ENCODE peak calls at places on chromosomes 7 and 10, in six cellular contexts. V is activated CD4-positive, alpha-beta T cell treated with anti-CD3 and anti-CD28 coated beads for 48 hours; C is activated CD8-positive, alpha-beta memory T cell treated with anti-CD3 and anti-CD28 coated beads for 24 hours; Z is Daoy; R is KG1; F is SJSA1. A is an unnamed sample.

GRCh38 chr7:77335581-77335980 is 80.6 kb downstream of the GSAP start:
- DNase-seq in F (no peak), Z (no peak), V (no peak), C (no peak), R (no peak), A (no peak)

GRCh38 chr7:1741246-1741645 is 71.2 kb downstream of the ELFN1 start:
- DNase-seq in V (no peak), F (no peak), Z (no peak), C (no peak), R (no peak), A (no peak)

GRCh38 chr10:753530-753929 is 64.1 kb upstream of the DIP2C start:
- DNase-seq in R (peak), C (no peak), F (no peak), V (no peak), Z (no peak), A (no peak)

GRCh38 chr7:27098493-27099223 is 2.9 kb upstream of the HOXA1 start:
- DNase-seq in C (no peak), R (no peak), F (no peak), Z (peak), V (no peak), A (no peak)

GRCh38 chr7:146208484-146208883 is 91.9 kb downstream of the CNTNAP2 start:
- DNase-seq in R (no peak), V (no peak), F (no peak), C (no peak), Z (no peak), A (no peak)

GRCh38 chr7:148799893-148800545 is 84.1 kb downstream of the EZH2 start:
- DNase-seq in F (no peak), R (no peak), Z (no peak), V (no peak), C (no peak), A (no peak)

GRCh38 chr10:4543943-4544540 is 282.0 kb upstream of the AKR1E2 start:
- DNase-seq in Z (no peak), V (no peak), R (no peak), C (no peak), F (no peak), A (no peak)

GRCh38 chr7:56447864-56448693 is 331.9 kb upstream of the NUPR2 start:
- DNase-seq in V (no peak), C (no peak), F (no peak), R (peak), Z (peak), A (no peak)

GRCh38 chr7:27605689-27606269 is 56.9 kb downstream of the HIBADH start:
- DNase-seq in R (no peak), Z (peak), F (no peak), C (no peak), V (no peak), A (no peak)

GRCh38 chr10:123514996-123515395 is 151.2 kb upstream of the GPR26 start:
- DNase-seq in Z (no peak), R (no peak), F (no peak), V (no peak), C (no peak), A (no peak)

GRCh38 chr10:71234970-71235681 is 22.8 kb downstream of the UNC5B start:
- DNase-seq in C (no peak), F (no peak), Z (peak), V (no peak), R (no peak), A (no peak)

GRCh38 chr10:89301721-89302445 is at the start of gene IFIT2:
- DNase-seq in V (peak), R (peak), F (no peak), Z (peak), C (peak), A (no peak)

GRCh38 chr7:36910401-36910800 is 186.1 kb upstream of the AOAH start:
- DNase-seq in V (no peak), Z (no peak), F (no peak), C (no peak), R (no peak), A (no peak)

GRCh38 chr7:65216469-65216868 is 157.2 kb upstream of the ZNF92 start:
- DNase-seq in Z (peak), C (peak), V (peak), F (no peak), R (no peak), A (no peak)

GRCh38 chr7:128889121-128889520 is 21.4 kb downstream of the KCP start:
- DNase-seq in R (no peak), F (no peak), V (no peak), Z (no peak), C (no peak), A (no peak)

GRCh38 chr7:111518264-111518663 is 44.0 kb downstream of the IMMP2L start:
- DNase-seq in F (no peak), R (no peak), C (no peak), Z (no peak), V (no peak), A (no peak)

GRCh38 chr10:5550621-5551530 is 26.1 kb downstream of the CALML3 start:
- DNase-seq in C (no peak), Z (peak), R (no peak), F (no peak), V (no peak), A (no peak)

GRCh38 chr10:28913436-28913835 is 236.1 kb downstream of the BAMBI start:
- DNase-seq in C (no peak), V (no peak), R (no peak), Z (no peak), F (no peak), A (no peak)

GRCh38 chr7:131159961-131160361 is 167.7 kb upstream of the MKLN1 start:
- DNase-seq in R (no peak), Z (peak), V (no peak), C (no peak), F (peak), A (no peak)

GRCh38 chr10:49300140-49300974 is 1.4 kb downstream of the C10orf71 start:
- DNase-seq in V (no peak), Z (no peak), F (no peak), R (no peak), C (no peak), A (no peak)

GRCh38 chr10:127293640-127294039 is 97.2 kb upstream of the INSYN2A start:
- DNase-seq in C (no peak), R (no peak), F (no peak), Z (peak), V (peak), A (no peak)

GRCh38 chr10:130017631-130018022 is 53.6 kb upstream of the EBF3 start:
- DNase-seq in V (no peak), C (peak), Z (no peak), R (no peak), F (peak), A (peak)

GRCh38 chr7:1662101-1662500 is 8.0 kb upstream of the ELFN1 start:
- DNase-seq in F (no peak), Z (no peak), V (no peak), C (no peak), R (no peak), A (no peak)

GRCh38 chr10:130999376-131000202 is 311.9 kb downstream of the TCERG1L start:
- DNase-seq in R (no peak), F (no peak), Z (no peak), C (peak), V (no peak), A (peak)

GRCh38 chr10:43046288-43046991 is 30.4 kb upstream of the RET start:
- DNase-seq in F (no peak), Z (no peak), R (no peak), C (no peak), V (no peak), A (no peak)

GRCh38 chr10:930415-931325 is 835 bp downstream of the LARP4B start:
- DNase-seq in F (peak), Z (peak), C (peak), V (peak), R (peak), A (no peak)

GRCh38 chr10:125868372-125868975 is 12.6 kb downstream of the DHX32 start:
- DNase-seq in C (no peak), V (peak), R (no peak), F (no peak), Z (peak), A (no peak)

GRCh38 chr10:123348721-123349120 is 194.5 kb downstream of the BUB3 start:
- DNase-seq in F (no peak), V (no peak), C (no peak), Z (no peak), R (no peak), A (no peak)

GRCh38 chr7:119974972-119975371 is 298.0 kb upstream of the KCND2 start:
- DNase-seq in Z (no peak), V (no peak), C (no peak), R (no peak), F (no peak), A (no peak)

GRCh38 chr7:2818653-2819052 is 25.5 kb downstream of the GNA12 start:
- DNase-seq in R (no peak), Z (no peak), C (no peak), V (no peak), F (no peak), A (no peak)

GRCh38 chr7:142357953-142358520 is 100.2 kb upstream of the PRSS58 start:
- DNase-seq in Z (peak), C (no peak), F (no peak), R (peak), V (peak), A (no peak)

GRCh38 chr7:135856356-135857144 is 107.9 kb upstream of the FAM180A start:
- DNase-seq in R (no peak), Z (peak), V (no peak), F (no peak), C (no peak), A (peak)

GRCh38 chr7:151223728-151224127 is 3.3 kb downstream of the ABCF2 start:
- DNase-seq in C (no peak), R (no peak), V (no peak), Z (no peak), F (no peak), A (no peak)

GRCh38 chr7:24972991-24973390 is 7.0 kb downstream of the OSBPL3 start:
- DNase-seq in F (no peak), V (no peak), R (no peak), Z (no peak), C (no peak), A (no peak)

GRCh38 chr10:12872577-12872976 is 128.9 kb downstream of the CCDC3 start:
- DNase-seq in C (no peak), V (no peak), F (no peak), Z (no peak), R (no peak), A (no peak)

GRCh38 chr10:35768731-35769130 is 126.6 kb upstream of the FZD8 start:
- DNase-seq in Z (no peak), F (no peak), C (no peak), R (no peak), V (no peak), A (no peak)

GRCh38 chr7:111256391-111256790 is 165.5 kb downstream of the LRRN3 start:
- DNase-seq in V (no peak), C (no peak), R (no peak), F (no peak), Z (no peak), A (no peak)

GRCh38 chr10:128566376-128566968 is 440.2 kb upstream of the MKI67 start:
- DNase-seq in C (no peak), R (no peak), F (no peak), Z (no peak), V (no peak), A (peak)

GRCh38 chr7:121480566-121481335 is 84.6 kb upstream of the FAM3C start:
- DNase-seq in R (no peak), C (no peak), V (no peak), Z (no peak), F (no peak), A (no peak)

GRCh38 chr10:42979181-42979580 is 97.7 kb upstream of the RET start:
- DNase-seq in V (no peak), R (no peak), F (no peak), Z (no peak), C (peak), A (no peak)